ENCODE peak calls at places on chromosomes 11 and 22, in seven cellular contexts. V is hippocampal formation; H is CD4-positive, alpha-beta memory T cell; Q is pulmonary artery endothelial cell; G is hypothalamus; R is adipocyte; O is T-helper 2 cell. A is an unnamed sample.

GRCh38 chr22:46563381-46564083 is 26.1 kb upstream of the CELSR1 start:
- DNase-seq in R (peak), Q (no peak), O (peak), G (peak), V (no peak), H (peak), A (peak)

GRCh38 chr11:3723014-3723708 is 52.0 kb upstream of the CHRNA10 start:
- DNase-seq in V (no peak), R (peak), O (no peak), H (no peak), Q (peak), G (no peak), A (peak)

GRCh38 chr11:8230921-8231847 is 32.5 kb downstream of the LMO1 start:
- DNase-seq in G (no peak), R (no peak), V (no peak), O (no peak), H (no peak), Q (no peak), A (no peak)

GRCh38 chr22:48394787-48395620 is 1432.7 kb downstream of the BRD1 start:
- DNase-seq in O (no peak), G (no peak), V (no peak), Q (no peak), R (no peak), H (no peak), A (no peak)

GRCh38 chr11:117584056-117584830 is 212.8 kb downstream of the DSCAML1 start:
- DNase-seq in H (no peak), V (no peak), Q (no peak), G (no peak), O (no peak), R (no peak), A (peak)

GRCh38 chr11:36412781-36413383 is 97.2 kb downstream of the TRAF6 start:
- DNase-seq in H (no peak), O (no peak), Q (no peak), V (no peak), G (no peak), R (peak), A (no peak)

GRCh38 chr11:102986815-102987214 is 31.3 kb upstream of the MMP13 start:
- DNase-seq in V (no peak), R (peak), Q (no peak), O (no peak), G (no peak), H (no peak), A (no peak)

GRCh38 chr22:37904572-37905533 is 1.2 kb upstream of the MICALL1 start:
- DNase-seq in V (no peak), R (peak), G (peak), O (no peak), Q (peak), H (no peak), A (peak)

GRCh38 chr22:39283312-39284141 is 35.9 kb downstream of the RPL3 start:
- DNase-seq in Q (peak), V (no peak), G (peak), H (no peak), O (no peak), R (no peak), A (no peak)

GRCh38 chr11:57566035-57566504 is 1.4 kb downstream of the UBE2L6 start:
- DNase-seq in Q (no peak), G (no peak), O (no peak), H (peak), R (peak), V (peak), A (peak)

GRCh38 chr11:78037825-78038620 is 14.9 kb upstream of the KCTD14 start:
- DNase-seq in V (no peak), G (no peak), H (no peak), Q (no peak), R (no peak), O (no peak), A (no peak)

GRCh38 chr22:44338906-44339305 is 26.2 kb upstream of the SHISAL1 start:
- DNase-seq in G (no peak), R (no peak), V (no peak), Q (no peak), O (no peak), H (no peak), A (no peak)

GRCh38 chr22:41908409-41909289 is 6.2 kb downstream of the SHISA8 start:
- DNase-seq in O (no peak), Q (no peak), H (peak), G (no peak), R (no peak), V (no peak), A (no peak)

GRCh38 chr11:2415171-2415570 is 14.6 kb downstream of the TSSC4 start:
- DNase-seq in V (no peak), H (no peak), Q (no peak), G (no peak), R (no peak), O (no peak), A (no peak)

GRCh38 chr11:70303070-70303469 is 32.6 kb downstream of the PPFIA1 start:
- DNase-seq in Q (no peak), V (no peak), G (no peak), O (no peak), H (no peak), R (no peak), A (peak)

GRCh38 chr11:125148011-125148410 is 16.5 kb upstream of the PKNOX2 start:
- DNase-seq in Q (no peak), V (no peak), O (no peak), R (no peak), H (no peak), G (no peak), A (no peak)

GRCh38 chr11:9446230-9446629 is 14.6 kb upstream of the ZNF143 start:
- DNase-seq in H (no peak), Q (no peak), O (no peak), R (no peak), V (no peak), G (no peak), A (no peak)

GRCh38 chr11:73372371-73372993 is 3.7 kb upstream of the RELT start:
- DNase-seq in H (no peak), V (no peak), G (no peak), R (no peak), Q (no peak), O (no peak), A (peak)

GRCh38 chr22:46613606-46613997 is 6.6 kb upstream of the GRAMD4 start:
- DNase-seq in G (no peak), O (no peak), R (peak), H (no peak), V (no peak), Q (no peak), A (no peak)

GRCh38 chr11:66419825-66420224 is 1.0 kb upstream of the NPAS4 start:
- DNase-seq in H (no peak), R (no peak), Q (no peak), V (no peak), G (no peak), O (no peak), A (no peak)

GRCh38 chr11:62923634-62924411 is 2.7 kb upstream of the CHRM1 start:
- DNase-seq in R (no peak), V (no peak), G (no peak), O (no peak), H (peak), Q (no peak), A (no peak)

GRCh38 chr11:19187101-19187500 is 14.7 kb downstream of the CSRP3 start:
- DNase-seq in V (no peak), H (no peak), Q (no peak), G (no peak), O (no peak), R (peak), A (peak)

GRCh38 chr11:67165595-67165994 is 46.5 kb downstream of the KDM2A start:
- DNase-seq in Q (no peak), V (no peak), G (no peak), H (no peak), R (no peak), O (no peak), A (no peak)

GRCh38 chr22:37242395-37242918 is 1.6 kb downstream of the RAC2 start:
- DNase-seq in O (peak), R (no peak), V (no peak), H (peak), G (peak), Q (no peak), A (no peak)

GRCh38 chr22:17773606-17774205 is 563 bp downstream of the BID start:
- DNase-seq in V (no peak), R (peak), G (peak), H (peak), Q (no peak), O (peak), A (peak)

GRCh38 chr11:131099013-131099412 is 182.7 kb upstream of the SNX19 start:
- DNase-seq in Q (no peak), R (peak), H (no peak), V (no peak), O (no peak), G (no peak), A (peak)

GRCh38 chr22:19556963-19557545 is 32.8 kb upstream of the CLDN5 start:
- DNase-seq in V (no peak), O (no peak), H (no peak), G (no peak), R (no peak), Q (no peak), A (no peak)

GRCh38 chr11:115178705-115179104 is 325.5 kb downstream of the CADM1 start:
- DNase-seq in V (no peak), Q (no peak), H (no peak), R (no peak), G (no peak), O (no peak), A (no peak)

GRCh38 chr11:23205156-23205871 is 345.0 kb upstream of the CCDC179 start:
- DNase-seq in G (no peak), Q (peak), H (no peak), R (peak), V (no peak), O (no peak), A (peak)

GRCh38 chr11:13668957-13669521 is 571 bp downstream of the FAR1 start:
- DNase-seq in O (peak), Q (no peak), G (peak), V (no peak), R (peak), H (no peak), A (peak)

GRCh38 chr11:22337571-22338464 is at the start of gene SLC17A6:
- DNase-seq in H (no peak), O (no peak), Q (no peak), V (no peak), R (peak), G (no peak), A (peak)

GRCh38 chr11:13297917-13298356 is 20.3 kb downstream of the BMAL1 start:
- DNase-seq in R (no peak), Q (no peak), H (no peak), G (no peak), V (no peak), O (no peak), A (no peak)

GRCh38 chr22:24155597-24156145 is 25.6 kb upstream of the SUSD2 start:
- DNase-seq in V (peak), H (no peak), R (peak), G (peak), O (peak), Q (no peak), A (peak)

GRCh38 chr11:47797633-47798032 is 30.5 kb upstream of the FNBP4 start:
- DNase-seq in R (no peak), O (peak), H (no peak), G (no peak), Q (no peak), V (no peak), A (peak)

GRCh38 chr22:41501209-41501608 is 32.3 kb downstream of the ACO2 start:
- DNase-seq in V (no peak), Q (no peak), R (no peak), G (no peak), O (no peak), H (no peak), A (no peak)

GRCh38 chr11:12989428-12990242 is 19.5 kb upstream of the RASSF10 start:
- DNase-seq in G (no peak), R (no peak), V (no peak), H (no peak), O (no peak), Q (no peak), A (no peak)

A was measured in GM03348.